ENCODE peak calls at places on chromosomes 2 and 18, in five cellular contexts. P, T, H, Y and A are unnamed samples.

GRCh38 chr2:134819334-134819733 is 19.1 kb upstream of the ACMSD start:
- DNase-seq in H (peak; percentile 3), P (no peak), T (peak; percentile 67), Y (peak; percentile 91), A (no peak)

GRCh38 chr2:102704531-102704930 is 57.3 kb upstream of the TMEM182 start:
- DNase-seq in T (no peak), Y (no peak), H (no peak), P (no peak), A (no peak)

GRCh38 chr18:48955528-48956261 is 4.9 kb upstream of the SMAD7 start:
- DNase-seq in T (peak; percentile 87), Y (peak; percentile 93), P (no peak), H (peak; percentile 44), A (no peak)

GRCh38 chr2:16588565-16588964 is 77.1 kb downstream of the CYRIA start:
- DNase-seq in Y (no peak), P (no peak), T (no peak), H (no peak), A (no peak)

GRCh38 chr2:225463449-225463848 is 63.9 kb downstream of the NYAP2 start:
- DNase-seq in P (no peak), T (no peak), Y (no peak), H (no peak), A (no peak)

GRCh38 chr2:61898810-61899209 is 6.7 kb upstream of the COMMD1 start:
- DNase-seq in Y (peak; percentile 53), H (no peak), T (peak; percentile 30), P (peak; percentile 9), A (no peak)

GRCh38 chr18:69758458-69758857 is 189.2 kb downstream of the CD226 start:
- DNase-seq in H (no peak), Y (peak; percentile 38), T (no peak), P (no peak), A (no peak)

GRCh38 chr2:10515887-10516286 is 67.8 kb upstream of the ODC1 start:
- DNase-seq in H (no peak), Y (no peak), T (no peak), P (no peak), A (no peak)

GRCh38 chr2:164538250-164538866 is 82.9 kb downstream of the GRB14 start:
- DNase-seq in T (peak; percentile 56), H (no peak), P (peak; percentile 55), Y (peak; percentile 61), A (peak; percentile 34)

GRCh38 chr2:47664817-47665216 is 118.1 kb upstream of the MSH6 start:
- DNase-seq in T (no peak), H (no peak), P (no peak), Y (peak; percentile 26), A (no peak)

GRCh38 chr2:128438586-128438985 is 119.9 kb upstream of the HS6ST1 start:
- DNase-seq in H (no peak), P (no peak), Y (no peak), T (no peak), A (no peak)

GRCh38 chr2:8570637-8571036 is 111.2 kb upstream of the ID2 start:
- DNase-seq in P (no peak), Y (no peak), T (no peak), H (no peak), A (no peak)

GRCh38 chr2:208311321-208311720 is 45.3 kb downstream of the PIKFYVE start:
- DNase-seq in H (no peak), T (no peak), P (no peak), Y (no peak), A (no peak)

GRCh38 chr18:23704806-23705205 is 15.6 kb downstream of the LAMA3 start:
- DNase-seq in P (no peak), H (no peak), Y (no peak), T (no peak), A (no peak)

GRCh38 chr2:155372969-155373368 is 674.5 kb downstream of the KCNJ3 start:
- DNase-seq in H (no peak), P (peak; percentile 32), T (peak; percentile 61), Y (peak; percentile 9), A (peak; percentile 11)

GRCh38 chr2:24517247-24517646 is 26.2 kb downstream of the NCOA1 start:
- DNase-seq in Y (no peak), H (no peak), P (no peak), T (no peak), A (no peak)

GRCh38 chr2:73314441-73314840 is 21.1 kb upstream of the EGR4 start:
- DNase-seq in H (no peak), P (no peak), T (no peak), Y (no peak), A (no peak)

GRCh38 chr2:7196871-7197270 is 279.7 kb downstream of the RNF144A start:
- DNase-seq in H (no peak), Y (no peak), T (no peak), P (no peak), A (no peak)

GRCh38 chr2:238162516-238163441 is 4.0 kb downstream of the ERFE start:
- DNase-seq in Y (peak; percentile 37), H (no peak), T (no peak), P (no peak), A (no peak)

GRCh38 chr2:149090706-149091105 is 52.2 kb downstream of the LYPD6B start:
- DNase-seq in P (no peak), Y (no peak), T (no peak), H (no peak), A (no peak)

GRCh38 chr2:106095478-106096392 is 98.4 kb downstream of the UXS1 start:
- DNase-seq in Y (no peak), H (no peak), P (no peak), T (no peak), A (no peak)

GRCh38 chr18:79933765-79934164 is 17.7 kb downstream of the SLC66A2 start:
- DNase-seq in T (no peak), Y (peak; percentile 76), P (no peak), H (no peak), A (no peak)

GRCh38 chr2:33500177-33500576 is 23.7 kb downstream of the RASGRP3 start:
- DNase-seq in H (no peak), T (no peak), P (no peak), Y (no peak), A (no peak)

GRCh38 chr2:120914839-120915521 is 179.3 kb downstream of the GLI2 start:
- DNase-seq in Y (peak; percentile 92), P (no peak), H (peak; percentile 75), T (peak; percentile 92), A (peak; percentile 64)

GRCh38 chr18:63881851-63882250 is 5.7 kb upstream of the SERPINB2 start:
- DNase-seq in T (peak; percentile 70), Y (peak; percentile 87), P (no peak), H (no peak), A (no peak)

GRCh38 chr2:237196866-237197618 is 111.4 kb downstream of the COPS8 start:
- DNase-seq in H (no peak), T (no peak), Y (peak; percentile 96), P (no peak), A (no peak)

GRCh38 chr2:207304798-207305197 is 139.1 kb upstream of the KLF7 start:
- DNase-seq in T (no peak), H (no peak), Y (no peak), P (no peak), A (no peak)

GRCh38 chr2:63827749-63828148 is 13.9 kb upstream of the UGP2 start:
- DNase-seq in Y (peak; percentile 84), P (no peak), H (no peak), T (peak; percentile 18), A (peak; percentile 73)

GRCh38 chr2:240465765-240466578 is 30.5 kb downstream of the GPC1 start:
- DNase-seq in T (no peak), H (no peak), P (no peak), Y (no peak), A (no peak)

GRCh38 chr2:86414996-86415395 is 26.2 kb upstream of the KDM3A start:
- DNase-seq in P (peak; percentile 85), Y (no peak), H (no peak), T (no peak), A (no peak)

GRCh38 chr2:153477096-153477555 is 1.4 kb downstream of the RPRM start:
- DNase-seq in T (no peak), Y (no peak), H (no peak), P (peak; percentile 84), A (no peak)

GRCh38 chr2:162928356-162928755 is 89.8 kb upstream of the KCNH7 start:
- DNase-seq in P (no peak), Y (peak; percentile 39), H (no peak), T (no peak), A (no peak)